ENCODE peak calls at places on chromosome 17, in five cellular contexts. One of them, this sample, is unnamed.

GRCh38 chr17:79597996-79598557 is 12.8 kb downstream of the RBFOX3 start:
- DNase-seq in cardiac muscle cell: no peak
- DNase-seq in GM10248: no peak
- DNase-seq in brain microvascular endothelial cell: no peak
- DNase-seq in A549: no peak
- DNase-seq in this sample: no peak

GRCh38 chr17:18959845-18960240 is 7.9 kb downstream of the SLC5A10 start:
- DNase-seq in cardiac muscle cell: no peak
- DNase-seq in GM10248: no peak
- DNase-seq in brain microvascular endothelial cell: no peak
- DNase-seq in A549: no peak
- DNase-seq in this sample: no peak

GRCh38 chr17:57243171-57243622 is 13.1 kb upstream of the MSI2 start:
- DNase-seq in cardiac muscle cell: peak
- DNase-seq in GM10248: peak
- DNase-seq in brain microvascular endothelial cell: peak
- DNase-seq in A549: peak
- DNase-seq in this sample: peak

GRCh38 chr17:38912221-38912813 is 13.1 kb upstream of the LASP1NB start:
- DNase-seq in cardiac muscle cell: peak
- DNase-seq in GM10248: peak
- DNase-seq in brain microvascular endothelial cell: no peak
- DNase-seq in A549: no peak
- DNase-seq in this sample: no peak

GRCh38 chr17:80124351-80124981 is 22.5 kb downstream of the EIF4A3 start:
- DNase-seq in cardiac muscle cell: peak
- DNase-seq in GM10248: no peak
- DNase-seq in brain microvascular endothelial cell: no peak
- DNase-seq in A549: peak
- DNase-seq in this sample: no peak

GRCh38 chr17:73833779-73834613 is 189.8 kb upstream of the SDK2 start:
- DNase-seq in cardiac muscle cell: no peak
- DNase-seq in GM10248: no peak
- DNase-seq in brain microvascular endothelial cell: no peak
- DNase-seq in A549: no peak
- DNase-seq in this sample: no peak

GRCh38 chr17:78951967-78952551 is 26.9 kb upstream of the TIMP2 start:
- DNase-seq in cardiac muscle cell: peak
- DNase-seq in GM10248: no peak
- DNase-seq in brain microvascular endothelial cell: no peak
- DNase-seq in A549: no peak
- DNase-seq in this sample: no peak

GRCh38 chr17:40548982-40549680 is 16.1 kb downstream of the CCR7 start:
- DNase-seq in cardiac muscle cell: peak
- DNase-seq in GM10248: no peak
- DNase-seq in brain microvascular endothelial cell: peak
- DNase-seq in A549: peak
- DNase-seq in this sample: no peak

GRCh38 chr17:2008332-2009126 is 16.6 kb downstream of the RTN4RL1 start:
- DNase-seq in cardiac muscle cell: no peak
- DNase-seq in GM10248: no peak
- DNase-seq in brain microvascular endothelial cell: no peak
- DNase-seq in A549: no peak
- DNase-seq in this sample: no peak

GRCh38 chr17:43952724-43953666 is 745 bp downstream of the PYY start:
- DNase-seq in cardiac muscle cell: no peak
- DNase-seq in GM10248: no peak
- DNase-seq in brain microvascular endothelial cell: no peak
- DNase-seq in A549: no peak
- DNase-seq in this sample: no peak

GRCh38 chr17:77606865-77607210 is 351.7 kb upstream of the TNRC6C start:
- DNase-seq in cardiac muscle cell: no peak
- DNase-seq in GM10248: no peak
- DNase-seq in brain microvascular endothelial cell: no peak
- DNase-seq in A549: no peak
- DNase-seq in this sample: no peak

GRCh38 chr17:82957961-82958491 is 118.2 kb upstream of the ZNF750 start:
- DNase-seq in cardiac muscle cell: no peak
- DNase-seq in GM10248: no peak
- DNase-seq in brain microvascular endothelial cell: no peak
- DNase-seq in A549: no peak
- DNase-seq in this sample: no peak

GRCh38 chr17:13647551-13647950 is 45.8 kb upstream of the HS3ST3A1 start:
- DNase-seq in cardiac muscle cell: peak
- DNase-seq in GM10248: no peak
- DNase-seq in brain microvascular endothelial cell: no peak
- DNase-seq in A549: no peak
- DNase-seq in this sample: no peak

GRCh38 chr17:27256225-27257030 is 37.5 kb upstream of the WSB1 start:
- DNase-seq in cardiac muscle cell: peak
- DNase-seq in GM10248: no peak
- DNase-seq in brain microvascular endothelial cell: no peak
- DNase-seq in A549: no peak
- DNase-seq in this sample: no peak

GRCh38 chr17:78342438-78343098 is 17.3 kb downstream of the SOCS3 start:
- DNase-seq in cardiac muscle cell: peak
- DNase-seq in GM10248: no peak
- DNase-seq in brain microvascular endothelial cell: peak
- DNase-seq in A549: peak
- DNase-seq in this sample: no peak

GRCh38 chr17:39357978-39358377 is 43.4 kb downstream of the FBXL20 start:
- DNase-seq in cardiac muscle cell: no peak
- DNase-seq in GM10248: no peak
- DNase-seq in brain microvascular endothelial cell: no peak
- DNase-seq in A549: no peak
- DNase-seq in this sample: no peak

GRCh38 chr17:19305261-19305660 is 57.3 kb downstream of the B9D1 start:
- DNase-seq in cardiac muscle cell: no peak
- DNase-seq in GM10248: no peak
- DNase-seq in brain microvascular endothelial cell: no peak
- DNase-seq in A549: no peak
- DNase-seq in this sample: no peak

GRCh38 chr17:38730526-38731379 is 612 bp downstream of the CISD3 start:
- DNase-seq in cardiac muscle cell: peak
- DNase-seq in GM10248: no peak
- DNase-seq in brain microvascular endothelial cell: no peak
- DNase-seq in A549: peak
- DNase-seq in this sample: peak

GRCh38 chr17:50689956-50690886 is 17.5 kb downstream of the ANKRD40 start:
- DNase-seq in cardiac muscle cell: peak
- DNase-seq in GM10248: no peak
- DNase-seq in brain microvascular endothelial cell: no peak
- DNase-seq in A549: no peak
- DNase-seq in this sample: no peak

GRCh38 chr17:4648741-4649140 is 7.3 kb upstream of the ALOX15 start:
- DNase-seq in cardiac muscle cell: peak
- DNase-seq in GM10248: no peak
- DNase-seq in brain microvascular endothelial cell: no peak
- DNase-seq in A549: no peak
- DNase-seq in this sample: no peak

GRCh38 chr17:28466521-28467048 is 6.9 kb upstream of the SLC13A2 start:
- DNase-seq in cardiac muscle cell: peak
- DNase-seq in GM10248: no peak
- DNase-seq in brain microvascular endothelial cell: peak
- DNase-seq in A549: no peak
- DNase-seq in this sample: no peak

GRCh38 chr17:846901-847777 is 65.0 kb downstream of the MRM3 start:
- DNase-seq in cardiac muscle cell: no peak
- DNase-seq in GM10248: no peak
- DNase-seq in brain microvascular endothelial cell: peak
- DNase-seq in A549: no peak
- DNase-seq in this sample: no peak

GRCh38 chr17:80169784-80170500 is at the start of gene CARD14:
- DNase-seq in cardiac muscle cell: no peak
- DNase-seq in GM10248: no peak
- DNase-seq in brain microvascular endothelial cell: no peak
- DNase-seq in A549: no peak
- DNase-seq in this sample: no peak

GRCh38 chr17:49461580-49461979 is 33.5 kb upstream of the NGFR start:
- DNase-seq in cardiac muscle cell: no peak
- DNase-seq in GM10248: no peak
- DNase-seq in brain microvascular endothelial cell: no peak
- DNase-seq in A549: no peak
- DNase-seq in this sample: no peak

GRCh38 chr17:49457564-49458535 is 37.2 kb upstream of the NGFR start:
- DNase-seq in cardiac muscle cell: no peak
- DNase-seq in GM10248: no peak
- DNase-seq in brain microvascular endothelial cell: no peak
- DNase-seq in A549: no peak
- DNase-seq in this sample: no peak

GRCh38 chr17:49460401-49460800 is 34.7 kb upstream of the NGFR start:
- DNase-seq in cardiac muscle cell: no peak
- DNase-seq in GM10248: no peak
- DNase-seq in brain microvascular endothelial cell: no peak
- DNase-seq in A549: no peak
- DNase-seq in this sample: no peak

GRCh38 chr17:49456172-49456965 is 38.7 kb upstream of the NGFR start:
- DNase-seq in cardiac muscle cell: peak
- DNase-seq in GM10248: no peak
- DNase-seq in brain microvascular endothelial cell: peak
- DNase-seq in A549: no peak
- DNase-seq in this sample: no peak

DNA sequence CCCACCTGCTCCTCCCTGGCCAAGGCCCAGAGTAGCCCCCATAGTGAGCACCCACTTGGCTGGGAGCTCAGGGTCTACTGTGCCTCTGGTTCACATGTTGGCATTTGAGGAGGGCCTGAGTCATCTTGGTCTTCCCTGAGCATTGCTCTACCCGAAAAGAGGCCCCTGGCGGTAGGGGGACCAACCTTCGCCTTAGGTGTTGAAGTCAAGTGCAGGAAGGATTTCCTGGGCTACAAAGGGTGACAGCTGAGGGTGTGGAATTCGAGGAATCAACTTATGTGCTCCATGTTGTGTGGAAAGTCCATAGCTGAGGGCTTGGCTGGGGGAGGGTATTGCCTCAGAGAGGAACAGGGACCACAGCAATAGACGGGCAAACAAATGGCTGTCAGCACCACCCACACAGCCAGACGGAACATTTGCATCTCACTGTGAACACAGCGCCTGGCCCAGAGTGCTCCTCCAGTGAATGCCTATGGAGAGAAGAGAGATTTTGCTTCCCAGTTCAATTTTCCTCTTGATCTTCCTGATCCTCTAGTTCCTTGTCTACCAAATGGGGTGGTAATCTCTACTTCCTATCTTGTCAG is 35.6 kb upstream of the NGFR start:
- DNase-seq in cardiac muscle cell: peak
- DNase-seq in GM10248: no peak
- DNase-seq in brain microvascular endothelial cell: no peak
- DNase-seq in A549: no peak
- DNase-seq in this sample: peak
- TF ChIP-seq CTCF in cardiac muscle cell: peak
- TF ChIP-seq CTCF in GM10248: no peak
- TF ChIP-seq CTCF in brain microvascular endothelial cell: no peak
- TF ChIP-seq CTCF in A549: no peak
- TF ChIP-seq CTCF in this sample: no peak

DNA sequence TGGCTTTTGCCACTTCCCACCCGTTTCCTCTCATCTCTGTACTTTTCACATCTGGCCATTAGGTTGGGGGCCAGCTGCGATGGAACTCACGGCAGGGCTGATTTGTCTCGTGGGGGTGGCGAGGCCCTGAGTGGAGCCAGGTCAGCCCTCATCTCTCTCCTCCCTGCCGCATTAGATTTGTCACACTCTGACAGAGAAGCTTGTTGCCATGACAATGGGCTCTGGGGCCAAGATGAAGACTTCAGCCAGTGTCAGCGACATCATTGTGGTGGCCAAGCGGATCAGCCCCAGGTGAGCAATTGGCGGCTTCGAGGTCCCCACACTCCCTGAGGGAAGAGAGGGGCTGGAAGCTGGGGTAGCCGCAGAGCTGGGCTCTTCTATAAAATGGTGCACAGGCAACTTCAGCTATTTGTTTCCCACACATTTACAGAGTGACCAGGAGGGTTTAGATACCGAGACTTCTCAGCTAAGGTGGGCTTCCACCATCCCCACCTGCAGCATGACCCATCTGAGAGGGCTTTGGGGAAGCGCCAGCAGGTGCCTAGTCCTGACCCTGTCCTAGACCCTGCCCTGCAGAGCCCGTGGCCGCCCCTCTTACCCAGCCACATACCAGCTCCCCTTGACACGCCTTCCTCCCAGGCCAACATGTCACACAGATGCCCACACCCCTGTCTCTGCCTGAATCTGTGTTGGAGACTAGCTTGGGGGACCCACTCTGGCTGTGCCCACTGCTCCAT is 8.4 kb downstream of the TMEM98 start:
- DNase-seq in cardiac muscle cell: no peak
- DNase-seq in GM10248: no peak
- DNase-seq in brain microvascular endothelial cell: no peak
- DNase-seq in A549: no peak
- DNase-seq in this sample: no peak
- TF ChIP-seq CTCF in cardiac muscle cell: no peak
- TF ChIP-seq CTCF in GM10248: no peak
- TF ChIP-seq CTCF in brain microvascular endothelial cell: no peak
- TF ChIP-seq CTCF in A549: no peak
- TF ChIP-seq CTCF in this sample: no peak

GRCh38 chr17:8155341-8156173 is 3.4 kb upstream of the PER1 start:
- DNase-seq in cardiac muscle cell: no peak
- DNase-seq in GM10248: no peak
- DNase-seq in brain microvascular endothelial cell: no peak
- DNase-seq in A549: no peak
- DNase-seq in this sample: peak

GRCh38 chr17:8154608-8155152 is 2.5 kb upstream of the PER1 start:
- DNase-seq in cardiac muscle cell: no peak
- DNase-seq in GM10248: no peak
- DNase-seq in brain microvascular endothelial cell: no peak
- DNase-seq in A549: no peak
- DNase-seq in this sample: no peak

GRCh38 chr17:8158267-8159031 is 4.3 kb downstream of the VAMP2 start:
- DNase-seq in cardiac muscle cell: peak
- DNase-seq in GM10248: peak
- DNase-seq in brain microvascular endothelial cell: peak
- DNase-seq in A549: peak
- DNase-seq in this sample: peak

GRCh38 chr17:8153957-8154607 is 1.9 kb upstream of the PER1 start:
- DNase-seq in cardiac muscle cell: peak
- DNase-seq in GM10248: peak
- DNase-seq in brain microvascular endothelial cell: peak
- DNase-seq in A549: peak
- DNase-seq in this sample: peak

GRCh38 chr17:8156174-8156992 is 4.2 kb upstream of the PER1 start:
- DNase-seq in cardiac muscle cell: peak
- DNase-seq in GM10248: peak
- DNase-seq in brain microvascular endothelial cell: peak
- DNase-seq in A549: peak
- DNase-seq in this sample: peak
- TF ChIP-seq CTCF in cardiac muscle cell: no peak
- TF ChIP-seq CTCF in GM10248: no peak
- TF ChIP-seq CTCF in brain microvascular endothelial cell: peak
- TF ChIP-seq CTCF in A549: no peak
- TF ChIP-seq CTCF in this sample: no peak

DNA sequence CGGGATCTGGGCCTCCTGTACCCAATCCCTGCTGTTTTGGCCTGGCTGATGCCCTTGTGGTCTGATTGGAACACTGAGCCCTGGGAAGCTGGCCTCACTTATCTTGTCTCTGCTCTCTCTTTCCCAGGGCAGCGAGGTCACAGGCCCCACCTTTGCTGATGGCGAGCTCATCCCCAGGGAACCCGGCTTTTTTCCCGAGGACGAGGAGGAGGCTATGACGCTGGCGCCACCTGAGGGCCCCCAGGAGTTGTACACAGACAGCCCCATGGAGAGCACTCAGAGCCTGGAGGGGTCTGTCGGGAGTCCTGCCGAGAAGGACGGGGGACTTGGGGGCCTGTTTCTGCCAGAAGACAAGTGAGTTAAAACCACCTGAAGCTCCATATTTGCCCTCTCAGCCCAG is 126.0 kb downstream of the RAB11FIP4 start:
- DNase-seq in cardiac muscle cell: no peak
- DNase-seq in GM10248: no peak
- DNase-seq in brain microvascular endothelial cell: no peak
- DNase-seq in A549: no peak
- DNase-seq in this sample: no peak
- TF ChIP-seq CTCF in cardiac muscle cell: peak
- TF ChIP-seq CTCF in GM10248: peak
- TF ChIP-seq CTCF in brain microvascular endothelial cell: peak
- TF ChIP-seq CTCF in A549: peak
- TF ChIP-seq CTCF in this sample: peak